ENCODE peak calls at places on chromosomes 2 and 18, in eight cellular contexts. F is mucosa of descending colon, L is stomach, D is left lung, U is mammary epithelial cell, K is DND-41, G is aorta, O is spleen. Z is an unnamed sample. For H3K9me3, the result is how much of the 10 kb centered on the place peaks cover.

GRCh38 chr18:73707035-73707434 is 440.6 kb downstream of the FBXO15 start:
- DNase-seq in F (no peak), L (no peak), D (no peak), U (no peak), K (no peak), G (no peak), O (no peak), Z (no peak)

GRCh38 chr2:201433389-201433995 is 17.8 kb downstream of the TRAK2 start:
- DNase-seq in F (no peak), L (no peak), D (no peak), U (no peak), K (no peak), G (no peak), O (no peak), Z (no peak)

GRCh38 chr2:105517814-105518705 is 119.2 kb upstream of the FHL2 start:
- DNase-seq in F (peak), L (peak), D (peak), U (no peak), K (no peak), G (peak), O (no peak), Z (peak)

GRCh38 chr2:178163395-178163794 is 30.9 kb upstream of the OSBPL6 start:
- DNase-seq in F (no peak), L (no peak), D (no peak), U (peak), K (no peak), G (no peak), O (no peak), Z (no peak)

GRCh38 chr2:201872576-201872975 is 66.2 kb downstream of the CDK15 start:
- DNase-seq in F (no peak), L (no peak), D (no peak), U (no peak), K (no peak), G (no peak), O (no peak), Z (no peak)

GRCh38 chr18:23784811-23785245 is 95.6 kb downstream of the LAMA3 start:
- DNase-seq in F (peak), L (no peak), D (no peak), U (peak), K (no peak), G (no peak), O (no peak), Z (no peak)

GRCh38 chr2:189115126-189115525 is 64.4 kb downstream of the COL5A2 start:
- DNase-seq in F (no peak), L (no peak), D (no peak), U (no peak), K (no peak), G (no peak), O (no peak), Z (no peak)

GRCh38 chr2:197263077-197263476 is 47.5 kb downstream of the ANKRD44 start:
- DNase-seq in F (no peak), L (no peak), D (no peak), U (no peak), K (no peak), G (no peak), O (peak), Z (no peak)

GRCh38 chr2:43049836-43050796 is 176.3 kb downstream of the ZFP36L2 start:
- DNase-seq in F (no peak), L (no peak), D (peak), U (no peak), K (peak), G (peak), O (peak), Z (no peak)

GRCh38 chr18:3454365-3455089 is 4.6 kb downstream of the TGIF1 start:
- DNase-seq in F (peak), L (no peak), D (no peak), U (peak), K (peak), G (no peak), O (no peak), Z (no peak)

GRCh38 chr18:47901624-47902362 is 28.7 kb downstream of the SMAD2 start:
- DNase-seq in F (no peak), L (no peak), D (no peak), U (peak), K (no peak), G (no peak), O (no peak), Z (no peak)

GRCh38 chr2:201415149-201415548 is 36.1 kb downstream of the TRAK2 start:
- DNase-seq in F (no peak), L (no peak), D (no peak), U (no peak), K (no peak), G (no peak), O (no peak), Z (no peak)

GRCh38 chr18:1053654-1054315 is 149.1 kb downstream of the ADCYAP1 start:
- DNase-seq in F (no peak), L (no peak), D (no peak), U (no peak), K (no peak), G (no peak), O (no peak), Z (no peak)

GRCh38 chr18:22703883-22704626 is 229.1 kb upstream of the RBBP8 start:
- DNase-seq in F (peak), L (no peak), D (no peak), U (peak), K (peak), G (no peak), O (no peak), Z (no peak)

GRCh38 chr2:152367547-152368250 is 32.7 kb downstream of the FMNL2 start:
- DNase-seq in F (no peak), L (no peak), D (no peak), U (no peak), K (no peak), G (no peak), O (no peak), Z (no peak)

GRCh38 chr2:162245051-162245450 is 1.8 kb upstream of the FAP start:
- DNase-seq in F (no peak), L (no peak), D (no peak), U (no peak), K (no peak), G (no peak), O (no peak), Z (no peak)

GRCh38 chr2:24491626-24492282 is 700 bp downstream of the NCOA1 start:
- DNase-seq in F (peak), L (peak), D (peak), U (peak), K (peak), G (peak), O (peak), Z (peak)

GRCh38 chr2:31558401-31559295 is 22.1 kb downstream of the SRD5A2 start:
- DNase-seq in F (no peak), L (no peak), D (peak), U (peak), K (no peak), G (no peak), O (no peak), Z (no peak)

GRCh38 chr18:63160172-63160995 is 159.2 kb downstream of the BCL2 start:
- DNase-seq in F (peak), L (no peak), D (no peak), U (no peak), K (no peak), G (no peak), O (peak), Z (no peak)

GRCh38 chr2:85988914-85989270 is 100.1 kb upstream of the ST3GAL5 start:
- DNase-seq in F (no peak), L (no peak), D (no peak), U (no peak), K (no peak), G (no peak), O (no peak), Z (no peak)

GRCh38 chr2:183232161-183232865 is 108.1 kb downstream of the NUP35 start:
- DNase-seq in F (no peak), L (no peak), D (no peak), U (no peak), K (no peak), G (no peak), O (no peak), Z (no peak)

GRCh38 chr18:13452448-13452811 is 233.9 kb downstream of the LDLRAD4 start:
- DNase-seq in F (no peak), L (peak), D (no peak), U (no peak), K (peak), G (no peak), O (no peak), Z (no peak)

GRCh38 chr2:189347540-189347939 is 93.7 kb upstream of the WDR75 start:
- DNase-seq in F (peak), L (no peak), D (no peak), U (peak), K (peak), G (no peak), O (no peak), Z (no peak)

GRCh38 chr18:42442661-42443060 is 487.6 kb downstream of the PIK3C3 start:
- DNase-seq in F (no peak), L (no peak), D (no peak), U (no peak), K (no peak), G (no peak), O (no peak), Z (no peak)

GRCh38 chr2:218834685-218835084 is 3.1 kb upstream of the PRKAG3 start:
- DNase-seq in F (no peak), L (no peak), D (no peak), U (no peak), K (no peak), G (peak), O (no peak), Z (no peak)

GRCh38 chr2:127662937-127663565 is 12.3 kb downstream of the LIMS2 start:
- DNase-seq in F (no peak), L (no peak), D (no peak), U (no peak), K (no peak), G (peak), O (peak), Z (no peak)

GRCh38 chr2:26409785-26410184 is 8.1 kb downstream of the DRC1 start:
- DNase-seq in F (no peak), L (no peak), D (no peak), U (no peak), K (no peak), G (no peak), O (no peak), Z (no peak)

GRCh38 chr18:56545539-56545938 is 92.9 kb downstream of the TXNL1 start:
- DNase-seq in F (no peak), L (no peak), D (no peak), U (no peak), K (no peak), G (no peak), O (no peak), Z (no peak)

GRCh38 chr18:74115046-74115445 is 32.6 kb downstream of the FBXO15 start:
- DNase-seq in F (no peak), L (no peak), D (no peak), U (no peak), K (no peak), G (no peak), O (peak), Z (no peak)

GRCh38 chr2:88074854-88075292 is 7.2 kb downstream of the SMYD1 start:
- DNase-seq in F (no peak), L (no peak), D (no peak), U (peak), K (no peak), G (no peak), O (no peak), Z (no peak)

GRCh38 chr2:69535739-69536374 is 98.6 kb upstream of the NFU1 start:
- DNase-seq in F (no peak), L (no peak), D (no peak), U (no peak), K (no peak), G (no peak), O (no peak), Z (no peak)

GRCh38 chr2:120338015-120338414 is 7.9 kb upstream of the INHBB start:
- DNase-seq in F (no peak), L (no peak), D (no peak), U (no peak), K (no peak), G (no peak), O (no peak), Z (no peak)

GRCh38 chr2:226839960-226840359 is 4.1 kb downstream of the RHBDD1 start:
- DNase-seq in F (no peak), L (no peak), D (no peak), U (no peak), K (peak), G (no peak), O (no peak), Z (no peak)

GRCh38 chr2:196431076-196431475 is 208.4 kb upstream of the CCDC150 start:
- DNase-seq in F (no peak), L (no peak), D (no peak), U (no peak), K (no peak), G (no peak), O (no peak), Z (no peak)

GRCh38 chr2:240287496-240288086 is 147.1 kb upstream of the OTOS start:
- DNase-seq in F (no peak), L (peak), D (peak), U (no peak), K (no peak), G (no peak), O (no peak), Z (no peak)

DNA sequence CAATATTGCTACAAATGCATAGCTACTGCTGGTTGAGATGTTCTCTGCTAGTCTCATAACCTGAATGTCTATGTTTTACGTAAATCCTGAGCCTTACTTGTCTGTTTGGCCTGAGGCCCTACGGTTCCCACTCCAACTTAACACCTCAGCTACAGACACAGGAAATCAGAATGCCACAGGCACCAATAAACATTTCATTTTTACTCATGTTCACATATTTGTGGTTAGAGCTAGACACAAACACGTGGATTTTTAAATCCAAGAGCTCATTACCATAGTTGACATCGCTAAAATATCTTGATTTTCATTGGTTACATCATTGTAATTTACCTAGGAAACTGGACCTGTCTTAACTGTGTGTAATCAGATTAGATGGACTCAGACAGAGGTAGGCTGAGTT is 263.8 kb upstream of the CDH19 start:
- DNase-seq in F (no peak), L (no peak), D (no peak), U (peak), K (no peak), G (no peak), O (no peak), Z (no peak)
- H3K9me3 ChIP-seq in F (under half), L (under half), D (under half), U (under half), K (under half), G (under half), O (under half), Z (under half)

DNA sequence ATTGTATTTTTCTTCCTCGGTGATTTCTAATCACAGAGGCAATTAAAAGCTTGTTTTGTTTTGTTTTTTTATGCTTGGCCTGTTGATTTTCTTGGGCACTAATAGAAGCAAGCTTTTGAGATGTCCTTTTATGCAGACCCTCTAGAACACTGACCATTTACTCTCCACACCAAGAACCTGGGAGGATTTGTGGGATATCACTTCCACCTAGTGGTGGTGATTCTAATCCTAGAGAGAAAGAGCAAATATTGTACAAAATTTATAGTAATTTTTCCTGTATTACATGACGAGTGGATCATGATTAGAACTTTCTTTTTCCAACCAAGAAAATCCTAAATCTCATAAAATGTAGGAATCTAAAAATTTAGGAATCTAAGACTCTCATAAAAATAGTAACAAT is 23.4 kb downstream of the NEMP2 start:
- DNase-seq in F (no peak), L (no peak), D (no peak), U (no peak), K (no peak), G (no peak), O (no peak), Z (no peak)
- H3K9me3 ChIP-seq in F (under half), L (under half), D (under half), U (under half), K (under half), G (under half), O (under half), Z (under half)

DNA sequence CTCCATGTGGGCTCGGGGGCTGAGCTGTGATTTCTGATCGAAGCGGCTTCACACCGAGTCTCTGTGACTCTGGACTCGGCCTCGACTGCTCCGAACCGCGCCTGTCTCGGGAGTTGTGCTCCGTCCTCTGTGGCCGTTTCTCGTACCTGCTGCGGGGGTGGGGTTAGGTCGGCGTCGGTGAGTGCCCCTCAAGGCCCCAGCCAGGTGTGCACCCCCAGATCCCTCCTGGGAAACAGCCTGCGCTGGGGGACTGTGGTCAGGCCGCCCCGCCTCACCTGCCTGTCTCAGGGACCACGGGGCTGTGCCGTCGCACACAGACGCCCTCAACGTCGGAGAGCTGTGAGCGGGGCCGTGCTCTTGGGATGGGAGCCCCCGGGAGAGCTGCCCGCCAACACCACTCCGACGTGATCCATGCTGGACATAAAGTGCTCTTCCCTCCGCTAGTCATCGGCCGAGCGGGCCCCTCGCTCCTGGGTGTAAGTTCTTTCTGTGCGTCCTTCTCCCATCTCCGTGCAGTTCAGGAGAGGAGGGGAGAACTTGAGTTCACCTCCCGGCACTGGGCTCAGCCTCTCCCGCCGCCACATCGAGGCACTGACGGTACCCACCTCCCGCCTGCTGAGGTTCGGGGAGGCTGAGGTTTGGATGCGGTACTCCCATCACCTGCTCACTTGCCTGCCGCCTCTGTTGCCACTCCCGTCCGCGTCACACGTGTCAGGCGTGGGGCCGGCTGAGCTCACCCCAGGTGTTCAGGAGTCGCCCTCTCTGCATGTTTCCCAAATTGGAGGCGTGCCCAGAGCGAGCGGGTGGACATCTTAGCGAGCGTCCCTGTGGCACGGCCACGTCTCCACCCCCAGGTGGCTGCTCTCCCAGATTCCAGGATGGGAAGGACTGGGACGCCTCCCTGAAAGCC is 55.7 kb downstream of the CTDP1 start:
- DNase-seq in F (no peak), L (no peak), D (peak), U (no peak), K (no peak), G (peak), O (peak), Z (peak)
- H3K9me3 ChIP-seq in F (under half), L (under half), D (half or more), U (under half), K (under half), G (under half), O (under half), Z (under half)

GRCh38 chr2:5560981-5561380 is 131.2 kb upstream of the SOX11 start:
- DNase-seq in F (no peak), L (no peak), D (no peak), U (no peak), K (no peak), G (no peak), O (no peak), Z (no peak)

GRCh38 chr2:5563411-5563810 is 128.8 kb upstream of the SOX11 start:
- DNase-seq in F (no peak), L (no peak), D (no peak), U (no peak), K (no peak), G (no peak), O (no peak), Z (no peak)

GRCh38 chr2:5562865-5563264 is 129.3 kb upstream of the SOX11 start:
- DNase-seq in F (no peak), L (no peak), D (no peak), U (no peak), K (no peak), G (no peak), O (no peak), Z (no peak)
- H3K9me3 ChIP-seq in F (under half), L (under half), D (under half), U (under half), K (under half), G (under half), O (under half), Z (under half)

GRCh38 chr2:234388591-234388990 is 108.3 kb downstream of the ARL4C start:
- DNase-seq in F (no peak), L (no peak), D (no peak), U (no peak), K (no peak), G (no peak), O (no peak), Z (no peak)
- H3K9me3 ChIP-seq in F (under half), L (under half), D (under half), U (under half), K (under half), G (under half), O (under half), Z (under half)